ENCODE peak calls at places on chromosomes 6 and 20, in seven cellular contexts. E is CD4-positive, alpha-beta T cell; D is mammary epithelial cell; H is mucosa of descending colon; T is GM13976; K is progenitor cell of endocrine pancreas; V is dorsolateral prefrontal cortex. O is an unnamed sample.

GRCh38 chr6:161101517-161101916 is 109.9 kb downstream of the MAP3K4 start:
- DNase-seq in T (no peak), D (no peak), K (no peak), H (no peak), V (no peak), E (no peak), O (no peak)

GRCh38 chr6:44178424-44179071 is 19.9 kb downstream of the CAPN11 start:
- DNase-seq in V (no peak), K (no peak), E (no peak), D (no peak), H (no peak), T (no peak), O (no peak)

GRCh38 chr6:145544514-145544913 is 190.8 kb downstream of the EPM2A start:
- DNase-seq in H (no peak), D (peak; percentile 62), V (no peak), E (no peak), K (no peak), T (no peak), O (no peak)

GRCh38 chr6:43509984-43510826 is at the start of gene LRRC73:
- DNase-seq in T (peak; percentile 89), V (peak; percentile 93), H (peak; percentile 89), E (peak; percentile 70), D (peak; percentile 77), K (peak; percentile 78), O (peak; percentile 86)

GRCh38 chr6:149909701-149910470 is 12.0 kb upstream of the RAET1E start:
- DNase-seq in V (no peak), D (no peak), H (no peak), T (no peak), K (no peak), E (no peak), O (no peak)

GRCh38 chr6:44662461-44663121 is 275.1 kb downstream of the CDC5L start:
- DNase-seq in K (no peak), T (no peak), V (no peak), H (no peak), D (no peak), E (no peak), O (no peak)

GRCh38 chr6:126914172-126914571 is 204.3 kb upstream of the RSPO3 start:
- DNase-seq in T (no peak), V (no peak), D (no peak), K (no peak), E (no peak), H (no peak), O (no peak)

GRCh38 chr6:168134399-168135201 is 55.6 kb upstream of the FRMD1 start:
- DNase-seq in H (no peak), V (no peak), E (no peak), D (no peak), T (no peak), K (peak; percentile 9), O (no peak)

GRCh38 chr6:26273673-26274595 is 91.1 kb upstream of the BTN3A2 start:
- DNase-seq in D (no peak), H (no peak), V (no peak), K (no peak), E (peak; percentile 14), T (no peak), O (no peak)

GRCh38 chr6:149127212-149127611 is 190.3 kb upstream of the TAB2 start:
- DNase-seq in V (no peak), D (peak; percentile 34), E (no peak), K (no peak), H (no peak), T (no peak), O (no peak)

GRCh38 chr6:144449218-144449617 is 164.1 kb downstream of the UTRN start:
- DNase-seq in V (no peak), T (no peak), E (no peak), K (no peak), H (no peak), D (no peak), O (no peak)

GRCh38 chr20:62203378-62204030 is 16.6 kb downstream of the HRH3 start:
- DNase-seq in D (no peak), K (no peak), T (no peak), H (peak; percentile 27), V (no peak), E (no peak), O (no peak)

GRCh38 chr6:121688974-121689373 is 253.5 kb downstream of the GJA1 start:
- DNase-seq in V (no peak), K (no peak), T (no peak), D (peak; percentile 17), H (no peak), E (no peak), O (no peak)

GRCh38 chr6:90859612-90860011 is 272.7 kb upstream of the MAP3K7 start:
- DNase-seq in T (no peak), D (no peak), V (no peak), H (no peak), E (no peak), K (no peak), O (no peak)
- TF ChIP-seq CTCF in T (no peak), D (peak; percentile 30), V (no peak), H (no peak), E (no peak), K (no peak), O (no peak)

GRCh38 chr20:1893721-1894470 is 1.3 kb upstream of the SIRPA start:
- DNase-seq in V (peak; percentile 63), H (no peak), E (no peak), K (no peak), T (no peak), D (no peak), O (no peak)
- TF ChIP-seq CTCF in V (no peak), H (no peak), E (no peak), K (no peak), T (no peak), D (no peak), O (no peak)

GRCh38 chr20:46308258-46309157 is at the start of gene CDH22:
- DNase-seq in D (no peak), K (peak; percentile 47), T (peak; percentile 76), V (peak; percentile 77), E (peak; percentile 9), H (no peak), O (peak; percentile 64)
- TF ChIP-seq CTCF in D (no peak), K (peak; percentile 63), T (no peak), V (peak; percentile 45), E (no peak), H (no peak), O (peak; percentile 13)

DNA sequence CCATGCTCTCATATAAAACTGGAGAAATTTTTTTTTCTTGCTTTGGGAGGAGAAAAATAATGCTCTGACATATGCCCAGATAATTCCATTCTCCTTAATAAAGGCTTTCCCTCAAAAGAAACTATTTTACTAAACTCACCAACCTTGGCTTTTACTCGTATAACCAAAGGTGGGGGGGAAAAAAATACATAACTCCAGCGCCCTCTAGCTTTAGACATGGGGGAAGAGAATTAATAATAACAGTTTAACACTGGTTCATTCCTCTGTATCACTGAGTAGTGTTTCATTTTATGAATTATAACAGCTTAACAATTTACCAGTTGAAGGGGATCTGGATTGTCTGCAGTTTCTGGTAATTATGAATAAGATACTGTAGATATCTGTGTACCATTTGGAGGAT is 1226.1 kb downstream of the GRIK2 start:
- DNase-seq in K (no peak), D (peak; percentile 3), T (no peak), H (no peak), E (no peak), V (no peak), O (no peak)
- TF ChIP-seq CTCF in K (peak; percentile 69), D (peak; percentile 65), T (no peak), H (no peak), E (no peak), V (peak; percentile 37), O (no peak)

GRCh38 chr20:58028123-58028522 is 200.3 kb downstream of the ANKRD60 start:
- DNase-seq in V (no peak), E (no peak), D (no peak), K (no peak), T (no peak), H (no peak), O (no peak)
- TF ChIP-seq CTCF in V (peak; percentile 24), E (no peak), D (peak; percentile 16), K (peak; percentile 36), T (no peak), H (no peak), O (no peak)

DNA sequence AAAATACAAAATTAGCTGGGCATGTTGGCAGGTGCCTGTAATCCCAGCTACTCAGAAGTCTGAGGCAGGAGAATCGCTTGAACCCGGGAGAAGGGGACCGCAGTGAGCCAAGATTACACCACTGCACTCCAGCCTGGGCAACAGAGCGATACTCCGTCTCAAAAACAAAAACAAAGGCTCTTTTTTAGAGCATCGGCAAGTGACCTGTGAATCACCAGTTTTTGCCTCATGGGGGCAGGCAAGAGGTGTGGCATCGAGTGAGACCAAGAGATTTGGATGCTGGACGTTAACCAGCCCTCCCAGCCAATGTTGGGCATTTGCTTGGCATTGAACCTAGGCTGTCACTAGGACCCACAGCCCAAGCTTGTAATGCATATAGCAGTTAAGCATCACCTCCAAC is 14.6 kb upstream of the CDK5RAP1 start:
- DNase-seq in T (no peak), H (no peak), V (no peak), D (peak; percentile 59), E (no peak), K (no peak), O (no peak)
- TF ChIP-seq CTCF in T (peak; percentile 33), H (no peak), V (peak; percentile 44), D (no peak), E (peak; percentile 12), K (peak; percentile 60), O (peak; percentile 30)

DNA sequence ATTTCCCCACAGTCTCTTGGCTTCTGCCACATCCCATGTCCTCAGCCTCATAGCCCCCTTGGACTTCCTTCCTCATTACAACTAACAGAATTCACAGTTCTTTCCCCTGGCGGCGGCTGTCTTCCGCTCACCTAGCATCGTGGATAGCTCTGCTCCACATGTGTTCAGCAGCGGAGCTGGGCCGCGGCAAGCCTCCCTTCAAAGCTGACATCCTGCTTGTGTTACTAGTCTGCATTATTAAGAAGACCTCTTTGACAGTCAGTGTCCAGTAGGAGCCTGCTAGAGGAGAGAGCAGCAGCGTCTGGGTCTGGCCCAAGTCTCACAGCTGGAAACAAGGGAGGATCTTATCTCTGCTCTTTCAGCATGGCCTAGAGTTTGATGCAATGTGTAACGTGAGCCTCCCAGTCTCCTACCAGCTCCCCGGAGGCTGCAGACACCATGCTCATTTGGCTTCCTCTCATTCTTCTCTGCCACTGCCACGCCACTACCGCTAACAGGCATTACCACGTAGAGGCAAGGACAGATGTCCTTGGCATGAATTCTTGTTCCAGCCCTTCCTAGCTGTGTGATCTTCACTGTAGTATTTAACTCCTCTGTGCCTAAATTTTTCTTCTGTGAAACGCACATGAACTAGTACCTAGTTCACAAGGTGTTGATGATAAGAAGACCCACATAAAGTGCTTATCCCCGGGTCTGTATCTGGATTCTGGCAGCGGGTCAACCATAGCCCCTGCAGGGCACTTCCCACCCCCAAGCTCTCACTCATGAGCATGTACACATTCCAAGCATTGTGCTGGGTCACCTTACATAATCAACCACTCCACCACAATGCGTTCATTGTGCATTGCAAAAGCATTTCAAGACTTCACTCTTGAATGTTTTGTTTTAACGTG is 107.1 kb upstream of the BACH2 start:
- DNase-seq in T (no peak), K (no peak), V (no peak), D (peak; percentile 67), H (no peak), E (no peak), O (no peak)
- TF ChIP-seq CTCF in T (no peak), K (no peak), V (no peak), D (no peak), H (no peak), E (no peak), O (no peak)

GRCh38 chr6:128239898-128240509 is 280.4 kb downstream of the PTPRK start:
- DNase-seq in T (no peak), E (no peak), D (no peak), K (no peak), V (no peak), H (no peak), O (no peak)
- TF ChIP-seq CTCF in T (no peak), E (no peak), D (no peak), K (no peak), V (no peak), H (no peak), O (no peak)